ENCODE peak calls at places on chromosome 2, in five cellular contexts. X, S, A, I and U are unnamed samples.

GRCh38 chr2:226772389-226773179 is 27.0 kb downstream of the IRS1 start:
- DNase-seq in I (no peak), A (no peak), X (no peak), S (no peak), U (no peak)

GRCh38 chr2:10863837-10864236 is 47.9 kb upstream of the KCNF1 start:
- DNase-seq in I (no peak), X (no peak), S (no peak), A (no peak), U (no peak)

GRCh38 chr2:85089464-85090072 is 43.6 kb upstream of the TCF7L1 start:
- DNase-seq in I (no peak), S (no peak), A (no peak), X (no peak), U (no peak)

GRCh38 chr2:178025551-178026185 is 46.9 kb downstream of the PDE11A start:
- DNase-seq in S (no peak), I (no peak), A (no peak), X (no peak), U (no peak)

GRCh38 chr2:44655401-44655864 is 286.1 kb upstream of the SIX3 start:
- DNase-seq in S (no peak), X (no peak), A (no peak), I (no peak), U (no peak)

GRCh38 chr2:171522804-171523338 is 597 bp downstream of the CYBRD1 start:
- DNase-seq in A (peak), X (peak), I (peak), S (peak), U (no peak)

GRCh38 chr2:231339318-231339717 is 56.2 kb upstream of the B3GNT7 start:
- DNase-seq in S (no peak), A (no peak), X (no peak), I (no peak), U (no peak)

GRCh38 chr2:144770616-144771230 is 250.8 kb upstream of the ZEB2 start:
- DNase-seq in A (no peak), I (no peak), S (no peak), X (no peak), U (no peak)

GRCh38 chr2:163248321-163249090 is 409.9 kb upstream of the KCNH7 start:
- DNase-seq in A (no peak), X (no peak), I (no peak), S (no peak), U (no peak)

GRCh38 chr2:240319855-240320560 is 115.5 kb upstream of the GPC1 start:
- DNase-seq in X (peak), S (peak), I (peak), A (no peak), U (no peak)

GRCh38 chr2:175026385-175026784 is 21.2 kb upstream of the CHN1 start:
- DNase-seq in X (no peak), A (no peak), S (no peak), I (no peak), U (no peak)

GRCh38 chr2:144324446-144325045 is 195.4 kb downstream of the ZEB2 start:
- DNase-seq in X (no peak), A (no peak), I (no peak), S (no peak), U (no peak)

GRCh38 chr2:46689993-46690392 is 210.6 kb downstream of the TMEM247 start:
- DNase-seq in S (no peak), A (no peak), X (no peak), I (no peak), U (no peak)

GRCh38 chr2:225038076-225038571 is 4.1 kb downstream of the DOCK10 start:
- DNase-seq in I (no peak), A (no peak), S (no peak), X (no peak), U (no peak)

GRCh38 chr2:225041871-225042799 is at the start of gene DOCK10:
- DNase-seq in X (peak), I (no peak), A (peak), S (peak), U (peak)

GRCh38 chr2:225041210-225041870 is 928 bp downstream of the DOCK10 start:
- DNase-seq in I (no peak), X (peak), S (no peak), A (no peak), U (peak)

GRCh38 chr2:225042800-225043167 is 516 bp upstream of the DOCK10 start:
- DNase-seq in X (no peak), I (no peak), S (no peak), A (no peak), U (no peak)

DNA sequence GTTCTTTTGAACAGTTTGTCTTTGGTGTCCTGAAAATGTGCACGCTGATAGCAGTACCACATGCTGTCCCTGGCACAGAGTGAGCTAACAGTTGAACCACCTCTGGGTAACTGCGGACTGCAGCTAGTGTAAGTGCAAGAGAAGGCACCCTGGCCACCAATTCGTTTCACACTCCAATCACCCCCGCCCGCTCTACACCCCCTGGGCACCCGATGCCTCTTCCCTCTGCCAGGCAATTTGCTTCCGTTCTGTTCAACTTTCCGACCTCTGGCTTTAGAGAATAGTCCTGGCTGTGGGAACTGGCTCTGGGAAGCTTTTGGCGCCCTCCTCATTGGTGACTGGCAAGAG is 1.4 kb downstream of the DOCK10 start:
- DNase-seq in A (no peak), I (no peak), X (no peak), S (no peak), U (no peak)
- TF ChIP-seq CTCF in A (no peak), I (no peak), X (no peak), S (no peak), U (no peak)

GRCh38 chr2:180006781-180007579 is at the start of gene CWC22:
- DNase-seq in X (peak), I (peak), S (peak), A (peak), U (peak)
- TF ChIP-seq CTCF in X (no peak), I (no peak), S (no peak), A (no peak), U (no peak)

GRCh38 chr2:201642579-201643215 is 606 bp downstream of the TMEM237 start:
- DNase-seq in A (peak), S (peak), X (peak), I (peak), U (peak)
- TF ChIP-seq CTCF in A (no peak), S (no peak), X (no peak), I (peak), U (no peak)

DNA sequence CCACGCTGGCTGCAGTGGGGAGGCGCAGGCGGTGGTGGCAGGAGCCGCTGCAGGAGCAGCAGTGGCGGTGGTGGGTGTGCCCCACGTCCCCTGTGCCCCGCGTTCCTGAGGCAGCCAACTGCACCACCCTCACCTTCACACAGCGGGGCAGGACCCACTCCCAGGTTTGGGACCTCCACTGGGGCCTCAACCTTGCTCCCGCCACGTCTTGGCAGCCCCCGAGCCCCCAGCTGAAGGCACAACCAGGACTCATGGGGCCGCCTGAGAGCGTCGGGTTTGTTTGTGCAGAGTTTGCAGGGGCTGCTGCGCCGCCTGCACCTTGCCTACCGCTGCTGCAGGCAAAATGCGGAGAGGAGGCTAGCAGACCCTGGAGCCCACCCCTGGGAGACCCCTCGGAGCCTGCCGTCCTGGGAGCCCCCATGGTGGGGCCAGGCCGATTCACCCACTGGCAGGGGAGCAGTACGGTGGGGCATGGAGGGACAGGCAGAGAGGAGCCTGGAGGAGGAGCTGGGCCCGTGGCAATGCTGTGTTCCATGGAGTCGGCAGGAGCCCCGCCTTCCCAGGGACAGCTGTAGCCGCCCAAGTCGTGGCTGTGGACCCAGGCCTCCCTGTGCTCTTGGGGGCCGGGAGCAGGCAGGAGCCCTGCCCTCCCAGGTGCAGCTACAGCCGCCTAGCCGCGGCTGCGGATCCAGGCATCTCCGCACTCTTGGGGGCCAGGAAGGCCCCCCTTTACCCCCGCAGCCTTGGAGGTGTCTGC is 14.7 kb upstream of the EML6 start:
- DNase-seq in X (peak), A (peak), I (peak), S (peak), U (peak)
- TF ChIP-seq CTCF in X (no peak), A (no peak), I (peak), S (no peak), U (no peak)

DNA sequence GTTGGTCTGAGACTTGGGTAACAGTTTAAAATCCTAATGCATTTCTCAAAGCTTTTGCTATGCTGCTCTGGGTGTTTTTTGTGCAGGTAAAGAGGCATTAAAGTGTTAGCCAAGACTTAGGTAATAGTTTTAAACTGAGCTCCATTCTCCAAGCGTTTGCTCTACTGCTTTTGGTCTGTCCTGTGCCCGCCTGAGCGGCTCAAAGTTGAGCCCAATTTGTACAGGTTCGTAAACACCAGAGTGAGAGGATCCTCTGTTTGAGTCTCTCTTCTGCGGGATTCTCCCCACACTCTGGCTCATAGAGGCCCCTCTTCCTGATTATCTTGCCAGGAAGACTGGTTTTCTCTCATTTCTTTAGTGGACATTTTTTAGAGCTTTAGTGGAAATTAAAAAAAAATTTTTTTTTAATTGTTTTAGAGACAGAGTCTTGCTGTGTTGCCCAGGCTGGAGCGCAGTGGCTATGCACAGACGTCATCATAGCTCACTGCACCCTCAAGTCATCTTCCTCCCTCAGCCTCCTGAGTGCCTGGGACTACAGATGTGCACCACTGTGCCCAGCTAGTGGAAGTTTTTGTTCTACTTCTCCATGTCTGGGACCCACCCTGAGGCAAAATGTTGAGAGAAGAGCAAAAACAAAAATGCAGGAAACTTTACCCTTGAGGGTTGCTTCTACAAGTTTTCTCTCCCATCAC is 16.6 kb downstream of the CCDC138 start:
- DNase-seq in X (no peak), S (no peak), I (no peak), A (no peak), U (no peak)
- TF ChIP-seq CTCF in X (no peak), S (no peak), I (no peak), A (no peak), U (no peak)

GRCh38 chr2:109402180-109402579 is 211.6 kb downstream of the SEPTIN10 start:
- DNase-seq in A (no peak), X (no peak), I (no peak), S (no peak), U (no peak)
- TF ChIP-seq CTCF in A (no peak), X (no peak), I (no peak), S (no peak), U (no peak)

GRCh38 chr2:18684202-18685040 is 95.1 kb upstream of the NT5C1B start:
- DNase-seq in X (no peak), I (no peak), A (no peak), S (peak), U (no peak)

DNA sequence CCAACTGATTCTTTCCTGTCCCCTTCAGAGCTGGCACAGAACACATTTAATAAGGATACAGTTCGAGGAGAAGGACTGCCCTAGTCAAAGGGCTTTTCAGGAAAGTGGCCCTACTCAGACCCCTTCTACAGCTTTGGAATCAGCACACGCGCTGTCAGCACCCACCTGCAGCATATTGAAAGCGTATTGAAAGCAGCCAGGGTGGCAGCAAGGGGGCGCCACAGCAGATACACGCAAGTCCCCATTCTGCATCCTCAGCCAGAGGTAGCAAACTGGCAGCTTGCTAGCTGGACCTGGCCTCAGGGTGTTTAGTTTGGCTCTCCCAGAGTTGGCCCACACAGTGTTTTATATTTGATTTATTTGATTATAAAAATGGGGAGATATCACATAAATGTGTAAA is 101.0 kb upstream of the NT5C1B start:
- DNase-seq in I (no peak), A (peak), X (no peak), S (no peak), U (no peak)
- TF ChIP-seq CTCF in I (no peak), A (peak), X (no peak), S (no peak), U (no peak)